ENCODE peak calls at places on chromosomes 5 and 9, in eight cellular contexts. One of them, this sample, is unnamed. For H3K4me1, the result is how much of the 10 kb centered on the place peaks cover.

GRCh38 chr5:10635861-10636350 is 72.0 kb downstream of the ANKRD33B start:
- DNase-seq in iPS DF 6.9: no peak
- DNase-seq in H1: no peak
- DNase-seq in naive thymus-derived CD4-positive, alpha-beta T cell: no peak
- DNase-seq in OCI-LY7: no peak
- DNase-seq in effector memory CD4-positive, alpha-beta T cell: no peak
- DNase-seq in CD8-positive, alpha-beta T cell: no peak
- DNase-seq in ovary: no peak
- DNase-seq in this sample: no peak

GRCh38 chr5:139660916-139661814 is 13.0 kb downstream of the CXXC5 start:
- DNase-seq in iPS DF 6.9: no peak
- DNase-seq in H1: no peak
- DNase-seq in naive thymus-derived CD4-positive, alpha-beta T cell: no peak
- DNase-seq in OCI-LY7: no peak
- DNase-seq in effector memory CD4-positive, alpha-beta T cell: no peak
- DNase-seq in CD8-positive, alpha-beta T cell: no peak
- DNase-seq in ovary: peak
- DNase-seq in this sample: no peak

GRCh38 chr5:79938468-79938867 is 52.6 kb downstream of the MTX3 start:
- DNase-seq in iPS DF 6.9: no peak
- DNase-seq in H1: no peak
- DNase-seq in naive thymus-derived CD4-positive, alpha-beta T cell: no peak
- DNase-seq in OCI-LY7: no peak
- DNase-seq in effector memory CD4-positive, alpha-beta T cell: no peak
- DNase-seq in CD8-positive, alpha-beta T cell: peak
- DNase-seq in ovary: no peak
- DNase-seq in this sample: peak

GRCh38 chr5:64632251-64632650 is 58.1 kb upstream of the SHISAL2B start:
- DNase-seq in iPS DF 6.9: no peak
- DNase-seq in H1: no peak
- DNase-seq in naive thymus-derived CD4-positive, alpha-beta T cell: no peak
- DNase-seq in OCI-LY7: no peak
- DNase-seq in effector memory CD4-positive, alpha-beta T cell: no peak
- DNase-seq in CD8-positive, alpha-beta T cell: no peak
- DNase-seq in ovary: no peak
- DNase-seq in this sample: no peak

GRCh38 chr5:137268646-137269045 is 230.5 kb downstream of the SPOCK1 start:
- DNase-seq in iPS DF 6.9: no peak
- DNase-seq in H1: no peak
- DNase-seq in naive thymus-derived CD4-positive, alpha-beta T cell: no peak
- DNase-seq in OCI-LY7: no peak
- DNase-seq in effector memory CD4-positive, alpha-beta T cell: no peak
- DNase-seq in CD8-positive, alpha-beta T cell: no peak
- DNase-seq in ovary: no peak
- DNase-seq in this sample: no peak

GRCh38 chr5:31362931-31363568 is 168.8 kb downstream of the DROSHA start:
- DNase-seq in iPS DF 6.9: no peak
- DNase-seq in H1: no peak
- DNase-seq in naive thymus-derived CD4-positive, alpha-beta T cell: no peak
- DNase-seq in OCI-LY7: no peak
- DNase-seq in effector memory CD4-positive, alpha-beta T cell: no peak
- DNase-seq in CD8-positive, alpha-beta T cell: no peak
- DNase-seq in ovary: no peak
- DNase-seq in this sample: no peak

GRCh38 chr9:114799441-114799840 is 6.4 kb downstream of the TNFSF15 start:
- DNase-seq in iPS DF 6.9: no peak
- DNase-seq in H1: peak
- DNase-seq in naive thymus-derived CD4-positive, alpha-beta T cell: no peak
- DNase-seq in OCI-LY7: no peak
- DNase-seq in effector memory CD4-positive, alpha-beta T cell: no peak
- DNase-seq in CD8-positive, alpha-beta T cell: no peak
- DNase-seq in ovary: no peak
- DNase-seq in this sample: no peak

GRCh38 chr9:92726348-92726747 is 38.3 kb downstream of the BICD2 start:
- DNase-seq in iPS DF 6.9: no peak
- DNase-seq in H1: no peak
- DNase-seq in naive thymus-derived CD4-positive, alpha-beta T cell: no peak
- DNase-seq in OCI-LY7: no peak
- DNase-seq in effector memory CD4-positive, alpha-beta T cell: no peak
- DNase-seq in CD8-positive, alpha-beta T cell: peak
- DNase-seq in ovary: no peak
- DNase-seq in this sample: no peak

DNA sequence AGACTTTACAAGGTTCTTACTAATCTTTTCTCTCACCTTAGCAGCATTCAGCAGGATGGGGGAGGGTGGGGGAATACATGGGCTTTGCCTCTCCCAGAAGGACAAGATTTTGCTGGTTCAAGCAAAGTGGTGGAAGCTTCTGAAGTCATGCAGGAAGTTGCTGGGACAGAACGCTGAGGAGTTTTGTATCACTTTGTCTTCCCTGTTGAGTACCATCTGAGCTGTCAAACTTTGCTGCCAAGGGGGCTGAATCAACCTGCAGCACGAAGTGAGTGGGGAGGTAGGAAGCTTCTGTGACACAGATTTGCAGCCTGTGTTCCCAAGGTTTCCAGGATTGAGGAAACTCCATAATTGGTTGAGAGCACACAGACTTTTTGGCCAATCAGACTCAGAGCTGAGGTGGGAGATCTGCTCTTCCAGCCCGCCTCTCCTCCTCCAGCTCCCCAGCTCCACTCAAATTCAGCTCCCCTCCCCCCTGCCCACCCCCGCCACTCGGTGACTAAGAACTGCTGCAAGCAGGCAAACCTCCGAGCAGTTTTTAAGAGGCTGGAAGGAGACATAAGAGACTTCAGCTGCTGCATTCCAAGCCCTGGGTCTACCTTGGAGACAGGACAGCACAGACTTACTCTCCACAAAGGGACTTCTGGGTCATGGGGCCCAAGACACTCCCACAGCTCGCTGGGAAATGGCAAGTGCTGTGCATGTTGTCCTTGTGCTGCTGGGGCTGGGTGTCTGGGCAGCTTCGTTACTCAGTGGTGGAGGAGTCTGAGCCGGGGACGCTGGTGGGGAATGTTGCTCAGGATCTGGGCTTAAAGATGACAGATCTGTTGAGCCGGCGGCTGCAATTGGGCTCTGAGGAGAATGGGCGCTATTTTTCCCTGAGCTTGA is at the start of gene PCDHGC5:
- DNase-seq in iPS DF 6.9: no peak
- DNase-seq in H1: no peak
- DNase-seq in naive thymus-derived CD4-positive, alpha-beta T cell: no peak
- DNase-seq in OCI-LY7: no peak
- DNase-seq in effector memory CD4-positive, alpha-beta T cell: no peak
- DNase-seq in CD8-positive, alpha-beta T cell: no peak
- DNase-seq in ovary: no peak
- DNase-seq in this sample: no peak
- H3K4me3 ChIP-seq in iPS DF 6.9: no peak
- H3K4me3 ChIP-seq in H1: no peak
- H3K4me3 ChIP-seq in naive thymus-derived CD4-positive, alpha-beta T cell: no peak
- H3K4me3 ChIP-seq in OCI-LY7: no peak
- H3K4me3 ChIP-seq in effector memory CD4-positive, alpha-beta T cell: no peak
- H3K4me3 ChIP-seq in CD8-positive, alpha-beta T cell: no peak
- H3K4me3 ChIP-seq in ovary: no peak
- H3K4me3 ChIP-seq in this sample: no peak

GRCh38 chr5:15937708-15938107 is 241.9 kb downstream of the MARCHF11 start:
- DNase-seq in iPS DF 6.9: no peak
- DNase-seq in H1: no peak
- DNase-seq in naive thymus-derived CD4-positive, alpha-beta T cell: no peak
- DNase-seq in OCI-LY7: no peak
- DNase-seq in effector memory CD4-positive, alpha-beta T cell: no peak
- DNase-seq in CD8-positive, alpha-beta T cell: no peak
- DNase-seq in ovary: no peak
- DNase-seq in this sample: no peak

GRCh38 chr5:15936505-15937245 is 242.9 kb downstream of the MARCHF11 start:
- DNase-seq in iPS DF 6.9: no peak
- DNase-seq in H1: no peak
- DNase-seq in naive thymus-derived CD4-positive, alpha-beta T cell: no peak
- DNase-seq in OCI-LY7: no peak
- DNase-seq in effector memory CD4-positive, alpha-beta T cell: no peak
- DNase-seq in CD8-positive, alpha-beta T cell: no peak
- DNase-seq in ovary: no peak
- DNase-seq in this sample: no peak

GRCh38 chr5:15938186-15938585 is 241.4 kb downstream of the MARCHF11 start:
- DNase-seq in iPS DF 6.9: no peak
- DNase-seq in H1: no peak
- DNase-seq in naive thymus-derived CD4-positive, alpha-beta T cell: no peak
- DNase-seq in OCI-LY7: no peak
- DNase-seq in effector memory CD4-positive, alpha-beta T cell: no peak
- DNase-seq in CD8-positive, alpha-beta T cell: no peak
- DNase-seq in ovary: no peak
- DNase-seq in this sample: no peak

GRCh38 chr5:15940905-15941304 is 238.7 kb downstream of the MARCHF11 start:
- DNase-seq in iPS DF 6.9: no peak
- DNase-seq in H1: no peak
- DNase-seq in naive thymus-derived CD4-positive, alpha-beta T cell: no peak
- DNase-seq in OCI-LY7: no peak
- DNase-seq in effector memory CD4-positive, alpha-beta T cell: no peak
- DNase-seq in CD8-positive, alpha-beta T cell: no peak
- DNase-seq in ovary: no peak
- DNase-seq in this sample: no peak

GRCh38 chr5:15938961-15939360 is 240.6 kb downstream of the MARCHF11 start:
- DNase-seq in iPS DF 6.9: no peak
- DNase-seq in H1: no peak
- DNase-seq in naive thymus-derived CD4-positive, alpha-beta T cell: no peak
- DNase-seq in OCI-LY7: no peak
- DNase-seq in effector memory CD4-positive, alpha-beta T cell: no peak
- DNase-seq in CD8-positive, alpha-beta T cell: no peak
- DNase-seq in ovary: no peak
- DNase-seq in this sample: no peak
- H3K27ac ChIP-seq in iPS DF 6.9: no peak
- H3K27ac ChIP-seq in H1: no peak
- H3K27ac ChIP-seq in naive thymus-derived CD4-positive, alpha-beta T cell: no peak
- H3K27ac ChIP-seq in OCI-LY7: no peak
- H3K27ac ChIP-seq in effector memory CD4-positive, alpha-beta T cell: no peak
- H3K27ac ChIP-seq in CD8-positive, alpha-beta T cell: no peak
- H3K27ac ChIP-seq in ovary: no peak
- H3K27ac ChIP-seq in this sample: no peak

GRCh38 chr5:143220748-143221211 is 182.7 kb downstream of the NR3C1 start:
- DNase-seq in iPS DF 6.9: no peak
- DNase-seq in H1: no peak
- DNase-seq in naive thymus-derived CD4-positive, alpha-beta T cell: no peak
- DNase-seq in OCI-LY7: no peak
- DNase-seq in effector memory CD4-positive, alpha-beta T cell: no peak
- DNase-seq in CD8-positive, alpha-beta T cell: no peak
- DNase-seq in ovary: no peak
- DNase-seq in this sample: no peak

GRCh38 chr5:143217065-143217803 is 186.3 kb downstream of the NR3C1 start:
- DNase-seq in iPS DF 6.9: no peak
- DNase-seq in H1: no peak
- DNase-seq in naive thymus-derived CD4-positive, alpha-beta T cell: no peak
- DNase-seq in OCI-LY7: no peak
- DNase-seq in effector memory CD4-positive, alpha-beta T cell: no peak
- DNase-seq in CD8-positive, alpha-beta T cell: no peak
- DNase-seq in ovary: no peak
- DNase-seq in this sample: no peak

GRCh38 chr5:143217804-143218160 is 185.7 kb downstream of the NR3C1 start:
- DNase-seq in iPS DF 6.9: no peak
- DNase-seq in H1: no peak
- DNase-seq in naive thymus-derived CD4-positive, alpha-beta T cell: no peak
- DNase-seq in OCI-LY7: no peak
- DNase-seq in effector memory CD4-positive, alpha-beta T cell: no peak
- DNase-seq in CD8-positive, alpha-beta T cell: no peak
- DNase-seq in ovary: no peak
- DNase-seq in this sample: no peak

GRCh38 chr5:143219696-143220095 is 183.8 kb downstream of the NR3C1 start:
- DNase-seq in iPS DF 6.9: no peak
- DNase-seq in H1: no peak
- DNase-seq in naive thymus-derived CD4-positive, alpha-beta T cell: no peak
- DNase-seq in OCI-LY7: no peak
- DNase-seq in effector memory CD4-positive, alpha-beta T cell: no peak
- DNase-seq in CD8-positive, alpha-beta T cell: no peak
- DNase-seq in ovary: no peak
- DNase-seq in this sample: no peak

DNA sequence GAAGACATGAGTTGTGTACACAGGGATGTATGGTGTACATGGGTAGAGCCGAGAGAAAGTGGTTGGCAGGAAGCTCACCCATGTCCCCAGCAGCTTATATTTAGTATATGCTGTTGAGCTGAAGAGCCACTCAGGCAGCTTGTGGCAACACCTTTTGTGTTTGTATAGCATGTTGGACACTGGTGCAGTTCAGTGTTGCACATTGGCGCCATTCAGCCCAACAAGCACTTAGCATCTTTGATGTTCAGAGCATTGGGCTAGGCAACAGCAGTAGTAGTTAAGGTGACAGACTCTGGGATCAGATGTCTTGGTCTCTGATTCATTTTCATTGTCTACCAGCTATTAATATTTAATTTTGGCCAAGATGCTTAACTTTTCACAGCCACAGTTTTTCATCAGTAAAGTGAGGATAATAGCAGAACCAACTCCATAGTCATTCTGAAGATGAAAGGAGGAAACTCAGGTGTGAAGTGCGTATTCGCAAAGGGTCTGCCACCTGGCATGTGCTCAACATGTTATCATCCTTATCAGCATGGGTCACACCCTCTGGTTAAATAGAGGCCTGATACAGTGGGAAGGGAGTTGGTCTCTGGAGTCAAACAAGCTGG is 184.8 kb downstream of the NR3C1 start:
- DNase-seq in iPS DF 6.9: no peak
- DNase-seq in H1: no peak
- DNase-seq in naive thymus-derived CD4-positive, alpha-beta T cell: no peak
- DNase-seq in OCI-LY7: no peak
- DNase-seq in effector memory CD4-positive, alpha-beta T cell: no peak
- DNase-seq in CD8-positive, alpha-beta T cell: no peak
- DNase-seq in ovary: no peak
- DNase-seq in this sample: no peak
- H3K4me1 ChIP-seq in iPS DF 6.9: under half
- H3K4me1 ChIP-seq in H1: under half
- H3K4me1 ChIP-seq in naive thymus-derived CD4-positive, alpha-beta T cell: under half
- H3K4me1 ChIP-seq in OCI-LY7: under half
- H3K4me1 ChIP-seq in effector memory CD4-positive, alpha-beta T cell: under half
- H3K4me1 ChIP-seq in CD8-positive, alpha-beta T cell: under half
- H3K4me1 ChIP-seq in ovary: under half
- H3K4me1 ChIP-seq in this sample: under half

GRCh38 chr9:5610491-5610890 is 18.4 kb upstream of the RIC1 start:
- DNase-seq in iPS DF 6.9: no peak
- DNase-seq in H1: no peak
- DNase-seq in naive thymus-derived CD4-positive, alpha-beta T cell: no peak
- DNase-seq in OCI-LY7: no peak
- DNase-seq in effector memory CD4-positive, alpha-beta T cell: no peak
- DNase-seq in CD8-positive, alpha-beta T cell: no peak
- DNase-seq in ovary: no peak
- DNase-seq in this sample: no peak

GRCh38 chr9:5612187-5612535 is 16.7 kb upstream of the RIC1 start:
- DNase-seq in iPS DF 6.9: no peak
- DNase-seq in H1: no peak
- DNase-seq in naive thymus-derived CD4-positive, alpha-beta T cell: no peak
- DNase-seq in OCI-LY7: no peak
- DNase-seq in effector memory CD4-positive, alpha-beta T cell: no peak
- DNase-seq in CD8-positive, alpha-beta T cell: no peak
- DNase-seq in ovary: no peak
- DNase-seq in this sample: no peak

GRCh38 chr9:5614192-5614591 is 14.7 kb upstream of the RIC1 start:
- DNase-seq in iPS DF 6.9: no peak
- DNase-seq in H1: no peak
- DNase-seq in naive thymus-derived CD4-positive, alpha-beta T cell: no peak
- DNase-seq in OCI-LY7: no peak
- DNase-seq in effector memory CD4-positive, alpha-beta T cell: no peak
- DNase-seq in CD8-positive, alpha-beta T cell: no peak
- DNase-seq in ovary: no peak
- DNase-seq in this sample: no peak

GRCh38 chr9:5611321-5612186 is 17.4 kb upstream of the RIC1 start:
- DNase-seq in iPS DF 6.9: no peak
- DNase-seq in H1: no peak
- DNase-seq in naive thymus-derived CD4-positive, alpha-beta T cell: no peak
- DNase-seq in OCI-LY7: no peak
- DNase-seq in effector memory CD4-positive, alpha-beta T cell: no peak
- DNase-seq in CD8-positive, alpha-beta T cell: no peak
- DNase-seq in ovary: no peak
- DNase-seq in this sample: no peak

GRCh38 chr9:5608298-5609254 is 20.3 kb upstream of the RIC1 start:
- DNase-seq in iPS DF 6.9: no peak
- DNase-seq in H1: no peak
- DNase-seq in naive thymus-derived CD4-positive, alpha-beta T cell: no peak
- DNase-seq in OCI-LY7: peak
- DNase-seq in effector memory CD4-positive, alpha-beta T cell: no peak
- DNase-seq in CD8-positive, alpha-beta T cell: no peak
- DNase-seq in ovary: no peak
- DNase-seq in this sample: no peak
- H3K4me3 ChIP-seq in iPS DF 6.9: no peak
- H3K4me3 ChIP-seq in H1: no peak
- H3K4me3 ChIP-seq in naive thymus-derived CD4-positive, alpha-beta T cell: peak
- H3K4me3 ChIP-seq in OCI-LY7: peak
- H3K4me3 ChIP-seq in effector memory CD4-positive, alpha-beta T cell: no peak
- H3K4me3 ChIP-seq in CD8-positive, alpha-beta T cell: peak
- H3K4me3 ChIP-seq in ovary: peak
- H3K4me3 ChIP-seq in this sample: peak

This sample was measured in CD8-positive, alpha-beta memory T cell.